ENCODE peak calls at places on chromosomes 4 and X, in nine cellular contexts. A is head of caudate nucleus, S is lower lobe of right lung, O is NCI-H2081, K is KBM-7, W is ecto neural progenitor cell, Y is ACHN, R is T follicular helper cell, Z is T-helper 1 cell. F is an unnamed sample.

GRCh38 chr4:37803348-37803973 is 23.0 kb upstream of the PGM2 start:
- DNase-seq in A (no peak), S (no peak), O (peak; percentile 70), K (peak; percentile 79), W (no peak), Y (peak; percentile 57), R (no peak), Z (no peak), F (no peak)

GRCh38 chr4:164439037-164439436 is 314.9 kb upstream of the SMIM31 start:
- DNase-seq in A (no peak), S (no peak), O (no peak), K (no peak), W (no peak), Y (no peak), R (no peak), Z (no peak), F (no peak)

GRCh38 chr4:169115897-169116254 is 105.8 kb upstream of the CBR4 start:
- DNase-seq in A (peak; percentile 54), S (peak; percentile 49), O (peak; percentile 1), K (no peak), W (no peak), Y (peak; percentile 91), R (no peak), Z (no peak), F (no peak)

GRCh38 chr4:4853371-4853823 is 6.1 kb upstream of the MSX1 start:
- DNase-seq in A (no peak), S (no peak), O (no peak), K (no peak), W (no peak), Y (no peak), R (no peak), Z (no peak), F (no peak)

GRCh38 chrX:134622056-134622812 is 36.0 kb downstream of the PLAC1 start:
- DNase-seq in A (no peak), S (no peak), O (no peak), K (peak; percentile 47), W (no peak), Y (peak; percentile 71), R (no peak), Z (no peak), F (no peak)

GRCh38 chrX:10433296-10433965 is 187.0 kb downstream of the MID1 start:
- DNase-seq in A (no peak), S (no peak), O (no peak), K (peak; percentile 3), W (no peak), Y (no peak), R (no peak), Z (no peak), F (no peak)

GRCh38 chr4:140243345-140243753 is 89.4 kb upstream of the MAML3 start:
- DNase-seq in A (no peak), S (peak; percentile 47), O (peak; percentile 87), K (peak; percentile 44), W (no peak), Y (no peak), R (no peak), Z (no peak), F (no peak)

GRCh38 chr4:105651879-105652640 is 56.4 kb downstream of the INTS12 start:
- DNase-seq in A (no peak), S (no peak), O (no peak), K (no peak), W (no peak), Y (no peak), R (no peak), Z (no peak), F (no peak)

GRCh38 chr4:7353046-7353790 is 81.5 kb downstream of the PSAPL1 start:
- DNase-seq in A (no peak), S (no peak), O (no peak), K (no peak), W (no peak), Y (no peak), R (no peak), Z (no peak), F (no peak)

GRCh38 chr4:8920969-8921368 is 49.3 kb upstream of the HMX1 start:
- DNase-seq in A (no peak), S (no peak), O (no peak), K (no peak), W (no peak), Y (no peak), R (no peak), Z (no peak), F (no peak)

GRCh38 chr4:73740353-73740778 is at the start of gene CXCL8:
- DNase-seq in A (peak; percentile 22), S (peak; percentile 57), O (peak; percentile 74), K (peak; percentile 85), W (no peak), Y (peak; percentile 78), R (no peak), Z (no peak), F (no peak)

GRCh38 chr4:146577111-146577510 is 55.4 kb upstream of the SLC10A7 start:
- DNase-seq in A (no peak), S (no peak), O (peak; percentile 2), K (no peak), W (no peak), Y (no peak), R (no peak), Z (no peak), F (no peak)

GRCh38 chrX:106706466-106706865 is 20.0 kb upstream of the RNF128 start:
- DNase-seq in A (no peak), S (no peak), O (no peak), K (no peak), W (no peak), Y (no peak), R (no peak), Z (no peak), F (no peak)

GRCh38 chr4:165656829-165657467 is 216.1 kb upstream of the TLL1 start:
- DNase-seq in A (no peak), S (no peak), O (no peak), K (no peak), W (no peak), Y (no peak), R (no peak), Z (no peak), F (no peak)

GRCh38 chr4:163967263-163967662 is 472.8 kb downstream of the TMA16 start:
- DNase-seq in A (no peak), S (no peak), O (no peak), K (no peak), W (no peak), Y (no peak), R (no peak), Z (no peak), F (no peak)

GRCh38 chrX:39811391-39811790 is 286.4 kb downstream of the BCOR start:
- DNase-seq in A (peak; percentile 71), S (no peak), O (no peak), K (no peak), W (peak; percentile 85), Y (no peak), R (no peak), Z (no peak), F (no peak)

GRCh38 chrX:8897259-8897658 is 96.1 kb upstream of the FAM9A start:
- DNase-seq in A (no peak), S (no peak), O (no peak), K (no peak), W (no peak), Y (no peak), R (no peak), Z (no peak), F (no peak)

GRCh38 chr4:160180206-160180605 is 1077.3 kb downstream of the RAPGEF2 start:
- DNase-seq in A (no peak), S (no peak), O (no peak), K (no peak), W (no peak), Y (peak; percentile 79), R (no peak), Z (no peak), F (no peak)

GRCh38 chrX:13473666-13474516 is 95.5 kb upstream of the EGFL6 start:
- DNase-seq in A (no peak), S (no peak), O (no peak), K (no peak), W (no peak), Y (no peak), R (no peak), Z (no peak), F (no peak)

GRCh38 chr4:6917445-6918241 is 8.0 kb downstream of the TBC1D14 start:
- DNase-seq in A (peak; percentile 54), S (peak; percentile 93), O (peak; percentile 99), K (peak; percentile 94), W (no peak), Y (no peak), R (no peak), Z (no peak), F (no peak)

GRCh38 chr4:164438321-164438720 is 315.6 kb upstream of the SMIM31 start:
- DNase-seq in A (no peak), S (no peak), O (no peak), K (no peak), W (no peak), Y (peak; percentile 5), R (no peak), Z (no peak), F (no peak)

GRCh38 chrX:139204903-139205667 is 325.5 kb upstream of the F9 start:
- DNase-seq in A (peak; percentile 2), S (peak; percentile 46), O (no peak), K (peak; percentile 91), W (peak; percentile 65), Y (no peak), R (no peak), Z (no peak), F (no peak)

GRCh38 chr4:70892086-70892769 is 9.9 kb upstream of the MOB1B start:
- DNase-seq in A (no peak), S (peak; percentile 76), O (no peak), K (peak; percentile 74), W (no peak), Y (no peak), R (no peak), Z (no peak), F (no peak)

GRCh38 chr4:8185930-8186329 is 13.2 kb upstream of the SH3TC1 start:
- DNase-seq in A (no peak), S (no peak), O (no peak), K (no peak), W (no peak), Y (no peak), R (no peak), Z (no peak), F (no peak)

GRCh38 chr4:123750044-123750443 is 353.4 kb downstream of the SPRY1 start:
- DNase-seq in A (no peak), S (no peak), O (peak; percentile 0), K (peak; percentile 37), W (peak; percentile 70), Y (no peak), R (no peak), Z (no peak), F (no peak)

GRCh38 chr4:57080781-57081650 is 29.2 kb downstream of the IGFBP7 start:
- DNase-seq in A (no peak), S (no peak), O (no peak), K (no peak), W (no peak), Y (peak; percentile 81), R (no peak), Z (no peak), F (no peak)

F was measured in activated T-helper 2 cell treated with anti-CD3 and anti-CD28 coated beads, Interferon-gamma antibody, Interleukin-2, Interleukin-4, amounts not matched to agents 10 μg/mL and 5 μg/mL and 100 μg/mL, durations not matched to agents 14 hours and 24 hours and 36 hours.